ENCODE peak calls at places on chromosome 7, in six cellular contexts. R is effector memory CD4-positive, alpha-beta T cell; Q is NCI-H524; N is nephron progenitor cell; Z is T-helper 1 cell; F is NCI-H1694. S is an unnamed sample.

GRCh38 chr7:118184392-118184899 is 482 bp downstream of the LSM8 start:
- DNase-seq in R (no peak), Q (no peak), N (no peak), Z (no peak), F (no peak), S (no peak)

GRCh38 chr7:22433710-22434460 is 66.1 kb downstream of the STEAP1B start:
- DNase-seq in R (no peak), Q (no peak), N (no peak), Z (no peak), F (no peak), S (no peak)

GRCh38 chr7:116512524-116513188 is 12.2 kb upstream of the CAV1 start:
- DNase-seq in R (no peak), Q (no peak), N (no peak), Z (no peak), F (no peak), S (no peak)

GRCh38 chr7:131830681-131831080 is 274.3 kb upstream of the PODXL start:
- DNase-seq in R (no peak), Q (no peak), N (no peak), Z (no peak), F (no peak), S (no peak)

GRCh38 chr7:4837814-4838625 is 23.8 kb downstream of the PAPOLB start:
- DNase-seq in R (no peak), Q (no peak), N (no peak), Z (no peak), F (peak), S (no peak)

GRCh38 chr7:48130658-48131108 is 40.6 kb upstream of the ABCA13 start:
- DNase-seq in R (no peak), Q (no peak), N (no peak), Z (no peak), F (no peak), S (no peak)

GRCh38 chr7:21542891-21543527 is at the start of gene DNAH11:
- DNase-seq in R (no peak), Q (peak), N (peak), Z (no peak), F (no peak), S (peak)

GRCh38 chr7:155470686-155471638 is 13.0 kb downstream of the EN2 start:
- DNase-seq in R (no peak), Q (no peak), N (no peak), Z (no peak), F (no peak), S (no peak)

GRCh38 chr7:30896783-30897617 is 14.7 kb upstream of the AQP1 start:
- DNase-seq in R (no peak), Q (no peak), N (no peak), Z (no peak), F (no peak), S (peak)

GRCh38 chr7:25260862-25261454 is 32.7 kb upstream of the NPVF start:
- DNase-seq in R (no peak), Q (no peak), N (no peak), Z (no peak), F (no peak), S (no peak)